ENCODE peak calls at places on chromosome 6, in six cellular contexts. W is AG10803, H is OCI-LY7, Y is fibroblast of the aortic adventitia, O is Panc1, V is H1. R is an unnamed sample.

GRCh38 chr6:23244300-23244699 is 674.9 kb downstream of the HDGFL1 start:
- DNase-seq in W (peak), H (no peak), Y (no peak), O (no peak), V (no peak), R (no peak)

GRCh38 chr6:27439371-27439770 is 33.5 kb downstream of the ZNF184 start:
- DNase-seq in W (no peak), H (no peak), Y (no peak), O (no peak), V (no peak), R (no peak)

GRCh38 chr6:152816055-152816454 is 65.5 kb downstream of the VIP start:
- DNase-seq in W (no peak), H (no peak), Y (no peak), O (no peak), V (no peak), R (no peak)

GRCh38 chr6:92779758-92780157 is 639.6 kb downstream of the EPHA7 start:
- DNase-seq in W (peak), H (no peak), Y (peak), O (no peak), V (no peak), R (no peak)

GRCh38 chr6:73580247-73581149 is 59.7 kb upstream of the EEF1A1 start:
- DNase-seq in W (peak), H (peak), Y (peak), O (peak), V (peak), R (peak)

GRCh38 chr6:23454090-23454998 is 671.7 kb upstream of the NRSN1 start:
- DNase-seq in W (no peak), H (no peak), Y (no peak), O (peak), V (no peak), R (no peak)

GRCh38 chr6:27726620-27727023 is 185.6 kb downstream of the OR2B2 start:
- DNase-seq in W (no peak), H (no peak), Y (no peak), O (peak), V (peak), R (no peak)

GRCh38 chr6:107822154-107823046 is 1.7 kb downstream of the SCML4 start:
- DNase-seq in W (no peak), H (peak), Y (no peak), O (no peak), V (no peak), R (no peak)

GRCh38 chr6:1792989-1793388 is 183.3 kb downstream of the FOXC1 start:
- DNase-seq in W (no peak), H (peak), Y (peak), O (no peak), V (no peak), R (no peak)

GRCh38 chr6:127392301-127392700 is 48.9 kb upstream of the ECHDC1 start:
- DNase-seq in W (no peak), H (no peak), Y (no peak), O (no peak), V (no peak), R (no peak)

GRCh38 chr6:34953084-34954025 is 64.3 kb downstream of the ANKS1A start:
- DNase-seq in W (peak), H (no peak), Y (peak), O (peak), V (no peak), R (no peak)

GRCh38 chr6:122049341-122049740 is 350.1 kb upstream of the HSF2 start:
- DNase-seq in W (peak), H (no peak), Y (no peak), O (no peak), V (no peak), R (no peak)

GRCh38 chr6:37615564-37616340 is 81.9 kb downstream of the MDGA1 start:
- DNase-seq in W (peak), H (no peak), Y (no peak), O (no peak), V (no peak), R (no peak)

GRCh38 chr6:27188885-27189418 is 58.5 kb upstream of the PRSS16 start:
- DNase-seq in W (peak), H (peak), Y (peak), O (no peak), V (no peak), R (no peak)

GRCh38 chr6:43695967-43696291 is 8.3 kb upstream of the MRPS18A start:
- DNase-seq in W (no peak), H (no peak), Y (no peak), O (no peak), V (no peak), R (no peak)

GRCh38 chr6:44627091-44627878 is 239.8 kb downstream of the CDC5L start:
- DNase-seq in W (no peak), H (no peak), Y (no peak), O (no peak), V (peak), R (no peak)

GRCh38 chr6:125631165-125631564 is 118.3 kb upstream of the HEY2 start:
- DNase-seq in W (no peak), H (no peak), Y (no peak), O (no peak), V (no peak), R (no peak)

GRCh38 chr6:36753671-36754485 is 56.3 kb downstream of the RAB44 start:
- DNase-seq in W (no peak), H (peak), Y (no peak), O (no peak), V (no peak), R (no peak)

GRCh38 chr6:134419717-134420116 is 101.8 kb upstream of the SGK1 start:
- DNase-seq in W (no peak), H (no peak), Y (peak), O (no peak), V (no peak), R (no peak)

GRCh38 chr6:164078551-164079274 is 664.2 kb downstream of the QKI start:
- DNase-seq in W (no peak), H (no peak), Y (no peak), O (no peak), V (no peak), R (no peak)

GRCh38 chr6:83114164-83114563 is 46.7 kb downstream of the DOP1A start:
- DNase-seq in W (no peak), H (no peak), Y (peak), O (no peak), V (no peak), R (no peak)

GRCh38 chr6:1575213-1576041 is 34.3 kb upstream of the FOXC1 start:
- DNase-seq in W (peak), H (no peak), Y (peak), O (no peak), V (no peak), R (no peak)

GRCh38 chr6:118489990-118490389 is 58.1 kb upstream of the PLN start:
- DNase-seq in W (no peak), H (no peak), Y (no peak), O (no peak), V (no peak), R (no peak)

GRCh38 chr6:3585320-3585935 is 128.6 kb upstream of the SLC22A23 start:
- DNase-seq in W (peak), H (no peak), Y (peak), O (no peak), V (no peak), R (no peak)

DNA sequence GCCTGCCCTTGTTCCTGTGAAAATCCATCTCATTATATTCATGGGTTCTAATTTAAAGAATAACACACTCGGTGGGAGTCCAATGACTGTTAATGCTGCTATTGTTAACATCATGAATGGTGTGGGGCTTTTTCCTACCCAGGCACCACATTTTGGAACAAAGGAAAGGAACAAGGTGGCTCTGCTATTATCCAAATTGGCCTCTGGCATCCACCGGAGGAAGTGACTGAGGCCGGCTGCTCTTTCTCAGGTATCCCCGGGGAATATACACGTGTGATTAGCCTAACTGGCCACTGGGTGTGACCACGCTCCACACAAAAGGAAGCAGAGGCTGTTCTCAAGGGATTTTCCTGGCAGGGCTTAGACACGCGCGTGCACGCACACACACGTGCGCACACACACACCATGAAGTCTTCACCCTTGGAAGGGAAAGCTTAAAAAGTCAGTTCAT is 601.2 kb upstream of the ARID1B start:
- DNase-seq in W (no peak), H (peak), Y (no peak), O (no peak), V (peak), R (no peak)
- TF ChIP-seq CTCF in W (no peak), H (peak), Y (no peak), O (peak), V (peak), R (no peak)

GRCh38 chr6:7311171-7311570 is 1.8 kb downstream of the SSR1 start:
- DNase-seq in W (peak), H (no peak), Y (peak), O (no peak), V (no peak), R (no peak)
- H3K4me3 ChIP-seq in W (peak), H (peak), Y (peak), O (peak), V (peak), R (no peak)

GRCh38 chr6:40325791-40326190 is 261.4 kb downstream of the LRFN2 start:
- DNase-seq in W (no peak), H (peak), Y (no peak), O (no peak), V (no peak), R (no peak)

GRCh38 chr6:40330301-40330721 is 256.9 kb downstream of the LRFN2 start:
- DNase-seq in W (no peak), H (no peak), Y (no peak), O (no peak), V (peak), R (no peak)

GRCh38 chr6:40326689-40327404 is 260.3 kb downstream of the LRFN2 start:
- DNase-seq in W (no peak), H (peak), Y (no peak), O (no peak), V (no peak), R (no peak)

GRCh38 chr6:40328988-40329545 is 258.1 kb downstream of the LRFN2 start:
- DNase-seq in W (no peak), H (no peak), Y (no peak), O (no peak), V (peak), R (no peak)

DNA sequence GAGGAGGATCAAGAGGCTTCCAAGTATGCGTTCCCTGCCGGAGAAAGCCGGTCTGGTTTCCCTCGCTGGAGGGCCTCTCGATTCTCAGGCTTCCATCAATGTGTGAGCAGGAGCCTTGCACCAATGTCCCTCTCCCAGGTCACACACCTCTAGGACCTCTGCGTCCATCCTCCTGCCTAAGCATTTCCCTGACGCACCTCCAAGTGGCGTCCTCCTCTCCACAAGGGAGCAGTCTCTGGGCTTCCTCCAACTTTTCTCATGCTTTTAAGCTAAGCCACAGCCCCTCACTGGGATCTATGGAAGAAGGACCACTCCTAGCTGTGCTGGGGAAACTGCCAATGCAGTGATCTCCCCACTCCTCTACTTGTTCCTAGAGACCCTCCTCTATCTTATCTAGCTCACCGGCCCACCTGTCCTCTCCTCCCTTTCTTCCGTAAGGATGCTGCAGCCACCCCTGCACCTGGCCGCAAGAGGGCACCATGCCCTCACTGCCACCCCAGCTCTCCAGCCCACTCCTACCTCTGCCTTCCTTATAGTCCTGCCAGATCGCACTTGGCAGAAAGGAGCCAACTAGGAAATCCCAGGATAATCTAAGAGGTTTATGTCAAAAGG is 258.7 kb downstream of the LRFN2 start:
- DNase-seq in W (no peak), H (peak), Y (no peak), O (no peak), V (peak), R (no peak)
- TF ChIP-seq CTCF in W (peak), H (peak), Y (peak), O (peak), V (peak), R (no peak)

DNA sequence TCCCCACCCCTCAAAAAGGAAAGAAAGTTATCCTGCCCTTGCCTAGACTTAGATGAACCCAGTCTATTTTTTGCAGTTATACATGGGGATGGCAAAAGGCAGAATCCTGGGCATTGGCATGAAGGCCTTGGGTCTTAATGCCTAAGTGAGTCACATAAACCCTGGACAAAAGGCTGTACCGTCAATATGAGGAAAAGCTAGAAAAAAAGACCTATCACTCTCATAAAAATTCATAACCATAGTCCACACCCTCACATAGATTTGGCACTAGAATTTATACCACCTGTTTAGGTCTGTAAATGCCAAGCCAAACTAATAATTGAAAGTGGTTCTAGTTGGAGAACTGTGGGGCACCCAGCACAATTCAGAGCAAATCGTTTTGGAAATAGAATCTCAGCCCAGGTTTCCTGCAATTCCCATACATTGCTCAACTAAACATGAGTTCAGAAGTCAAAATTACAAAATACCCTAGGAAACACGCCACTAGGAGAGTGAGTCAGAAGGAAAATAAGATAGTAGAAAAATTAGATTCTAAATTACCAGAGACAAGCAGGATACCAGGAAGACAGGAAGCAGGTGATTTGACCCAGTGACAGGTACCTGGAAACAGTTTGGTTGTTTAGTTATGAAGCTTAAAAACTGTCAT is 70.4 kb upstream of the FUCA2 start:
- DNase-seq in W (peak), H (no peak), Y (peak), O (no peak), V (no peak), R (no peak)
- H3K4me3 ChIP-seq in W (no peak), H (no peak), Y (no peak), O (no peak), V (no peak), R (no peak)

DNA sequence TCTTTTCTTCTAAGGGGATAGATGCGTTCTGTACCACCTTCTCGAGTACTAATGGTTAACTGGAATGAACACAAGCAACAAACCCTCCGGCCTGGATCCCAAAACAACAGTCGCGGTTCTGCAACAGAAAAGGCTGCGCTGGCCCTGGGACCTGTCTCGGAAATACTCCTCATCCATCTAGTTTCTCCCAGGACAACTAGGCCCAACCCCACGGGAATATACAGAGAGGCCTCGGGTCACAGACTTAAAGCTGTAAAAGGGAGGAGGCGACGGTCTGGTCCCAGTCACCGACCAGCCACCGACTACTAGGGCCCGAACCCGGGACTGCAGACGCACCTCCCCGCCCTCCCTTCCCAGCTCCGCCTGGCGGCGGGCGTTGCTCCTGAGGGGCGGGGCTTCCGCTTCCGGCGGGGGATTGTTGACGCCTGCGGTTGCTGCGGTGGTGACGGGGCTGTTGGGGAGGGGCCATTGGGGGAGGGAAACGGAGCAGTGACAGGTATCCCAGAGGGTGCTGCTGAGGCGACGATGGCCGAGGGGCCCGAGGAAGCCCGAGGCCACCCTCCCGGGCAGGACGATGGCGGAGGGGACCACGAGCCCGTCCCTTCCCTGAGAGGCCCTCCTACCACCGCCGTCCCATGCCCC is at the start of gene FAM8A1:
- DNase-seq in W (peak), H (peak), Y (peak), O (peak), V (peak), R (peak)
- TF ChIP-seq CTCF in W (peak), H (peak), Y (peak), O (peak), V (peak), R (peak)

DNA sequence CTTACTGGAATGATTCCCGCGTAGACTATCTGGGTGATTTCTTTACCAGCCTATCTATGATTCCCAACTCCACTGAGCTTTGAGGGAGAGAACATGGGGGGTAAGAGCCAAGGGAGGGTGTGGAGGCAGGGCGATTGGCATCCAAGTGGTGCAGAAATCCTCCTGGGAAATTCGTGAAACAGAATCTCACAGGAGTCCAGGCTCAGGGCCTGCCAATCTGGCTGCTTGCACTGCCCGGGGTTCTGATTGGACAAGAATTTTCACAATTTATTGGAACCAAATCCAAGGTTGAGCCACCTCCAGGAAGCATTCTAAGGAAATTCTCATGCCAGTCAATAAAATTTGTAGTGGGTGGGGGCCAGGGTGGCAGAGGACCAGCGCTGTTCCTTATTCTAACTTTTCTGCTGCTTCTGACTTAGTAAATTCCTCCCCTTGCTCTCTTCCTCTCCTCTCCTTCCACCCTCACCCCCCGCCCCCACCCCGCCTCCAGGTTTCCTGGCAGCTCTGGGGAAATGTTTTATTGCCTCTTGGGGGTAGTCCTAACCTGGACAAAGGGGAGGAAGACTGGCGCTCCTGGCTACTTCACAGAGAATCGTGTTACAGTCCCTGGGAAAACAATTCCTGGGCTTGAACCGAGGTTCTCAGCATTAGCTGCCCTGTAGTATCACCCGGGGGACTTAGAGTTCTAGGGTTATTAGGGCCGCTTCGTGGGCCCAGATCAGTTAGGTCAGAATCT is 3.1 kb downstream of the BMP6 start:
- DNase-seq in W (no peak), H (no peak), Y (peak), O (no peak), V (no peak), R (no peak)
- H3K4me3 ChIP-seq in W (peak), H (no peak), Y (peak), O (peak), V (peak), R (peak)

GRCh38 chr6:142071981-142072380 is 60.7 kb upstream of the GJE1 start:
- DNase-seq in W (no peak), H (no peak), Y (no peak), O (no peak), V (no peak), R (no peak)
- TF ChIP-seq CTCF in W (no peak), H (peak), Y (no peak), O (peak), V (peak), R (no peak)

GRCh38 chr6:33591633-33592032 is 11.6 kb upstream of the BAK1 start:
- DNase-seq in W (no peak), H (no peak), Y (no peak), O (no peak), V (no peak), R (no peak)

GRCh38 chr6:33588894-33589293 is 8.8 kb upstream of the BAK1 start:
- DNase-seq in W (no peak), H (no peak), Y (no peak), O (no peak), V (no peak), R (no peak)

GRCh38 chr6:33589366-33589722 is 9.3 kb upstream of the BAK1 start:
- DNase-seq in W (no peak), H (no peak), Y (peak), O (no peak), V (no peak), R (no peak)

GRCh38 chr6:33590531-33591198 is 10.6 kb upstream of the BAK1 start:
- DNase-seq in W (peak), H (peak), Y (no peak), O (no peak), V (peak), R (no peak)

GRCh38 chr6:33589723-33590530 is 9.9 kb upstream of the BAK1 start:
- DNase-seq in W (peak), H (peak), Y (peak), O (peak), V (peak), R (no peak)
- H3K4me3 ChIP-seq in W (no peak), H (no peak), Y (no peak), O (peak), V (no peak), R (no peak)